ENCODE peak calls at places on chromosomes 1 and 21, in four cellular contexts. K, J, L and C are unnamed samples.

GRCh38 chr1:246483204-246483933 is 23.7 kb downstream of the SMYD3 start:
- DNase-seq in K (no peak), J (no peak), L (no peak), C (no peak)

GRCh38 chr1:183956559-183957188 is 80.9 kb downstream of the COLGALT2 start:
- DNase-seq in K (no peak), J (peak), L (peak), C (no peak)

GRCh38 chr1:43716559-43717281 is 9.4 kb downstream of the ST3GAL3 start:
- DNase-seq in K (no peak), J (no peak), L (no peak), C (no peak)

GRCh38 chr1:230108580-230108979 is 41.5 kb downstream of the GALNT2 start:
- DNase-seq in K (no peak), J (no peak), L (no peak), C (no peak)

GRCh38 chr1:152110365-152110859 is 4.8 kb downstream of the TCHH start:
- DNase-seq in K (no peak), J (no peak), L (no peak), C (peak)

GRCh38 chr1:219188331-219188803 is 14.7 kb downstream of the LYPLAL1 start:
- DNase-seq in K (no peak), J (no peak), L (no peak), C (no peak)

GRCh38 chr21:40618216-40618615 is 228.7 kb downstream of the DSCAM start:
- DNase-seq in K (no peak), J (no peak), L (no peak), C (no peak)

GRCh38 chr1:52268372-52268771 is 97.6 kb downstream of the CC2D1B start:
- DNase-seq in K (no peak), J (no peak), L (no peak), C (no peak)

GRCh38 chr1:245378352-245379144 is 223.8 kb downstream of the KIF26B start:
- DNase-seq in K (no peak), J (no peak), L (no peak), C (no peak)

GRCh38 chr1:71861022-71861421 is 421.3 kb downstream of the NEGR1 start:
- DNase-seq in K (no peak), J (no peak), L (no peak), C (no peak)

GRCh38 chr1:8201331-8201861 is 116.5 kb upstream of the SLC45A1 start:
- DNase-seq in K (no peak), J (no peak), L (no peak), C (no peak)

GRCh38 chr1:230326971-230327891 is 98.9 kb downstream of the PGBD5 start:
- DNase-seq in K (no peak), J (no peak), L (no peak), C (no peak)

GRCh38 chr1:87399264-87399663 is 70.6 kb downstream of the LMO4 start:
- DNase-seq in K (no peak), J (no peak), L (no peak), C (no peak)

GRCh38 chr1:39142394-39143060 is 62.0 kb upstream of the MACF1 start:
- DNase-seq in K (no peak), J (no peak), L (no peak), C (peak)

GRCh38 chr1:4172659-4173599 is 272.9 kb upstream of the C1orf174 start:
- DNase-seq in K (no peak), J (no peak), L (no peak), C (no peak)

GRCh38 chr1:71593523-71593922 is 512.7 kb upstream of the ZRANB2 start:
- DNase-seq in K (no peak), J (no peak), L (no peak), C (no peak)

GRCh38 chr1:175134500-175134899 is 58.1 kb downstream of the KIAA0040 start:
- DNase-seq in K (no peak), J (no peak), L (no peak), C (no peak)

GRCh38 chr1:47624531-47624930 is 186.7 kb downstream of the FOXD2 start:
- DNase-seq in K (peak), J (no peak), L (peak), C (no peak)

GRCh38 chr1:17010601-17011438 is 908 bp downstream of the ATP13A2 start:
- DNase-seq in K (peak), J (no peak), L (peak), C (no peak)

GRCh38 chr1:182119631-182120030 is 58.1 kb upstream of the ZNF648 start:
- DNase-seq in K (no peak), J (no peak), L (no peak), C (no peak)

GRCh38 chr1:8133657-8134430 is 107.7 kb upstream of the ERRFI1 start:
- DNase-seq in K (peak), J (peak), L (peak), C (peak)

GRCh38 chr21:24658926-24659325 is 948.4 kb downstream of the MRPL39 start:
- DNase-seq in K (no peak), J (no peak), L (no peak), C (no peak)

GRCh38 chr1:55378582-55378981 is 163.4 kb upstream of the USP24 start:
- DNase-seq in K (peak), J (no peak), L (peak), C (peak)

GRCh38 chr21:41932576-41933258 is 21.1 kb downstream of the C2CD2 start:
- DNase-seq in K (peak), J (no peak), L (no peak), C (peak)

GRCh38 chr1:213997772-213998107 is 10.0 kb downstream of the PROX1 start:
- DNase-seq in K (no peak), J (no peak), L (no peak), C (no peak)

GRCh38 chr1:21624577-21625389 is 44.4 kb downstream of the RAP1GAP start:
- DNase-seq in K (no peak), J (no peak), L (no peak), C (no peak)

GRCh38 chr1:155044812-155045690 is 6.1 kb upstream of the ADAM15 start:
- DNase-seq in K (peak), J (peak), L (peak), C (peak)

GRCh38 chr1:46735708-46736324 is 16.9 kb upstream of the EFCAB14 start:
- DNase-seq in K (peak), J (peak), L (no peak), C (no peak)

GRCh38 chr1:234326493-234327366 is 46.5 kb upstream of the COA6 start:
- DNase-seq in K (peak), J (no peak), L (peak), C (peak)

GRCh38 chr1:213600879-213601278 is 386.9 kb upstream of the PROX1 start:
- DNase-seq in K (no peak), J (no peak), L (no peak), C (no peak)

GRCh38 chr1:76129731-76130130 is 55.2 kb downstream of the ST6GALNAC3 start:
- DNase-seq in K (no peak), J (no peak), L (no peak), C (no peak)

GRCh38 chr1:86926886-86927285 is 12.5 kb downstream of the HS2ST1 start:
- DNase-seq in K (no peak), J (no peak), L (no peak), C (no peak)

GRCh38 chr1:221667504-221667903 is 74.4 kb downstream of the DUSP10 start:
- DNase-seq in K (no peak), J (no peak), L (no peak), C (no peak)

GRCh38 chr1:46533179-46533864 is 18.1 kb downstream of the KNCN start:
- DNase-seq in K (no peak), J (no peak), L (peak), C (no peak)

GRCh38 chr1:29646161-29646775 is 409.9 kb downstream of the PTPRU start:
- DNase-seq in K (no peak), J (no peak), L (no peak), C (no peak)

GRCh38 chr1:54188291-54188690 is 11.5 kb downstream of the CYB5RL start:
- DNase-seq in K (no peak), J (no peak), L (no peak), C (no peak)